ENCODE peak calls at places on chromosomes 3 and 15, in four cellular contexts. Q is H1, U is IMR-90, T is mesendoderm. F is an unnamed sample.

GRCh38 chr3:78139166-78139565 is 1099.3 kb downstream of the ROBO2 start:
- DNase-seq in T (no peak), Q (no peak), U (peak; percentile 84), F (no peak)

GRCh38 chr3:142088522-142088921 is 60.8 kb downstream of the TFDP2 start:
- DNase-seq in T (peak; percentile 50), Q (no peak), U (no peak), F (no peak)

GRCh38 chr3:170903123-170903522 is 5.3 kb downstream of the EIF5A2 start:
- DNase-seq in T (no peak), Q (no peak), U (no peak), F (no peak)

GRCh38 chr15:48514103-48514817 is 131.2 kb downstream of the FBN1 start:
- DNase-seq in Q (no peak), T (peak; percentile 19), U (no peak), F (no peak)

GRCh38 chr15:90619939-90620338 is 90.2 kb downstream of the CRTC3 start:
- DNase-seq in T (no peak), U (no peak), Q (no peak), F (no peak)

GRCh38 chr15:51982013-51982769 is 10.6 kb upstream of the LEO1 start:
- DNase-seq in Q (no peak), U (peak; percentile 82), T (peak; percentile 55), F (no peak)

GRCh38 chr15:80478075-80478474 is 73.9 kb downstream of the ARNT2 start:
- DNase-seq in T (no peak), Q (no peak), U (peak; percentile 73), F (no peak)

GRCh38 chr3:195559723-195560409 is 16.7 kb upstream of the PPP1R2 start:
- DNase-seq in T (peak; percentile 40), U (no peak), Q (no peak), F (no peak)

GRCh38 chr3:171622126-171622525 is 161.9 kb upstream of the TNIK start:
- DNase-seq in U (no peak), Q (no peak), T (no peak), F (no peak)

GRCh38 chr3:172751188-172751571 is 654 bp downstream of the ECT2 start:
- DNase-seq in U (peak; percentile 12), T (peak; percentile 56), Q (no peak), F (no peak)

GRCh38 chr3:50620420-50620819 is 3.5 kb downstream of the MAPKAPK3 start:
- DNase-seq in Q (no peak), T (no peak), U (no peak), F (no peak)

GRCh38 chr3:42247576-42248027 is 18.4 kb downstream of the CCK start:
- DNase-seq in U (peak; percentile 49), Q (no peak), T (peak; percentile 68), F (peak; percentile 65)

GRCh38 chr15:55774113-55774970 is 31.4 kb upstream of the PRTG start:
- DNase-seq in T (peak; percentile 82), Q (no peak), U (peak; percentile 10), F (peak; percentile 79)

GRCh38 chr3:42230860-42231259 is 35.1 kb downstream of the CCK start:
- DNase-seq in T (no peak), Q (no peak), U (no peak), F (no peak)

GRCh38 chr3:30723211-30723610 is 116.8 kb downstream of the TGFBR2 start:
- DNase-seq in U (no peak), T (no peak), Q (no peak), F (no peak)

GRCh38 chr3:122273498-122273897 is 51.5 kb upstream of the CSTA start:
- DNase-seq in T (no peak), U (no peak), Q (no peak), F (no peak)

GRCh38 chr3:9149566-9149965 is 99.9 kb downstream of the SRGAP3 start:
- DNase-seq in T (no peak), Q (no peak), U (no peak), F (no peak)

GRCh38 chr3:50620846-50621245 is 3.9 kb downstream of the MAPKAPK3 start:
- DNase-seq in Q (no peak), U (no peak), T (no peak), F (no peak)

GRCh38 chr3:190696777-190697501 is 165.6 kb downstream of the GMNC start:
- DNase-seq in T (peak; percentile 45), U (peak; percentile 40), Q (no peak), F (no peak)

GRCh38 chr15:67935244-67935643 is 95.4 kb upstream of the RNU6-1 start:
- DNase-seq in T (no peak), U (no peak), Q (no peak), F (no peak)

GRCh38 chr15:51121118-51121517 is 26.4 kb upstream of the TNFAIP8L3 start:
- DNase-seq in U (peak; percentile 98), T (peak; percentile 60), Q (no peak), F (no peak)

GRCh38 chr3:59502806-59503205 is 453.0 kb upstream of the CFAP20DC start:
- DNase-seq in Q (no peak), U (peak; percentile 95), T (no peak), F (no peak)

GRCh38 chr3:113275876-113276580 is 64.7 kb downstream of the BOC start:
- DNase-seq in T (peak; percentile 70), U (peak; percentile 41), Q (no peak), F (peak; percentile 52)

GRCh38 chr15:93298901-93299300 is 209.9 kb upstream of the RGMA start:
- DNase-seq in T (no peak), U (no peak), Q (no peak), F (no peak)

GRCh38 chr3:155244206-155244605 is 49.3 kb downstream of the STRIT1 start:
- DNase-seq in Q (no peak), U (peak; percentile 57), T (no peak), F (no peak)

GRCh38 chr15:40323953-40324937 is 753 bp downstream of the INAFM2 start:
- DNase-seq in T (no peak), U (no peak), Q (no peak), F (no peak)

GRCh38 chr15:88324241-88325065 is 67.9 kb upstream of the NTRK3 start:
- DNase-seq in Q (no peak), T (no peak), U (peak; percentile 6), F (no peak)

GRCh38 chr3:13501056-13501455 is 20.9 kb downstream of the HDAC11 start:
- DNase-seq in U (no peak), T (no peak), Q (no peak), F (no peak)

GRCh38 chr3:46717447-46718231 is at the start of gene PRSS50:
- DNase-seq in Q (no peak), U (no peak), T (peak; percentile 72), F (peak; percentile 80)

GRCh38 chr3:66095295-66096001 is 56.7 kb upstream of the MAGI1 start:
- DNase-seq in Q (no peak), U (peak; percentile 77), T (no peak), F (no peak)

GRCh38 chr3:108297636-108298035 is 1.3 kb downstream of the HHLA2 start:
- DNase-seq in U (no peak), Q (no peak), T (no peak), F (no peak)

GRCh38 chr3:14451844-14452533 is 49.6 kb downstream of the SLC6A6 start:
- DNase-seq in T (peak; percentile 42), Q (no peak), U (peak; percentile 98), F (no peak)

GRCh38 chr3:129121016-129121791 is 400 bp downstream of the RAB43 start:
- DNase-seq in Q (no peak), U (peak; percentile 26), T (peak; percentile 59), F (no peak)

GRCh38 chr3:38308456-38308855 is 26.4 kb downstream of the SLC22A14 start:
- DNase-seq in Q (no peak), T (no peak), U (no peak), F (no peak)

GRCh38 chr3:38311941-38312340 is 29.8 kb downstream of the SLC22A14 start:
- DNase-seq in U (no peak), T (no peak), Q (no peak), F (no peak)

GRCh38 chr3:38311474-38311873 is 29.4 kb downstream of the SLC22A14 start:
- DNase-seq in U (no peak), Q (no peak), T (no peak), F (no peak)

GRCh38 chr3:38307599-38307998 is 25.5 kb downstream of the SLC22A14 start:
- DNase-seq in Q (no peak), U (no peak), T (no peak), F (no peak)

DNA sequence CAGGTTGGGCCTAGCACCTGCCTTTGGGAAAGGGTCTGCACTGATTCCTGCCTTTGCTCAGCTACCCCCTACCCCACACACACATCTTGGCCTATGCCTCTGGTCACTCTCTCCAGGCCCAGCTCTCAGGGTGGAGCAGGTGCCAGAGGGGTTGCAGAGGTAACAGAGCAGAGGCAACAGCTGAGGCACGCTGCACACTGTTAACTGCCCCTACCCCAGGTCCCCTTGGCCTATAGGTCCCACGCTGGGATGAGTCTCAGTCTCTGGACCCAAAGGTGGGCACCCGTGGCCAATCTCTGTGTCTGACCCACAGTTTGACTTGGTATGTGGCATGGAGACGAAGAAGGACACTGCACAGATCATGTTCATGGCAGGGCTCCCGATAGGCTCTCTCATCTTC is 24.8 kb downstream of the SLC22A14 start:
- DNase-seq in U (no peak), Q (no peak), T (no peak), F (no peak)
- H3K4ac ChIP-seq in U (no peak overlapping the region), Q (no peak overlapping the region), T (no peak overlapping the region), F (no peak overlapping the region)

DNA sequence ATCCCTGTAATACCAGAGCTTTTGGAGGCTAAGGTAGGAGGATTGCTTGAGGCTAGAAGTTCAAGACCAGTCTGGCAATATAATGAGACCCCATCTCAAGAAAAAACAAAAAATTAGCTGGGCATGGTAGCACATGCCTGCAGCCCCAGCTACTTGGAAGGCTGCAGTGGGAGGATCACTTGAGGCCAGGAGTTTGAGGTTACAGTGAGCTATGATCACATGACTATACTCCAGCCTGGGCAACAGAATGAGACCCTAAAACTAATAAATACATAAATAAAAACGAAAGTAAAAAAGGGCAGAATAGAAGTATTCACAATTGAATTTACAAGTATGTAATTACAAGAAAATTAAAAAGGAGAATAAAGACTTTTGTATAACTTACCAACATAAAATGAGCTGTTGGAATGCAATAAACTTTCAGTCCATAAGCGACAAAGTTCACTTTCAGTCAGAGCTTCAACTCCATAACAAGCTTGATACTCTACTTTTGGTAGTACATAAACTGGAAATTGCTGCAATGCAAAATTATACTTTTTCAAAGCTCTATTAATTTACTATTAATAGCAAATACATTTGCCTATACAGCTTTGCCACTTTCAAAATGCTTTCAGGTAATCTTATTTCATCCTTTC is 36.8 kb downstream of the ICE2 start:
- DNase-seq in Q (no peak), T (no peak), U (no peak), F (no peak)
- H3K56ac ChIP-seq in Q (no peak overlapping the region), T (no peak overlapping the region), U (no peak overlapping the region), F (no peak overlapping the region)

GRCh38 chr15:58551084-58551763 is 119.4 kb downstream of the LIPC start:
- DNase-seq in T (no peak), Q (no peak), U (no peak), F (no peak)
- H3K4ac ChIP-seq in T (no peak overlapping the region), Q (no peak overlapping the region), U (peak overlapping the region; percentile 87), F (no peak overlapping the region)

GRCh38 chr3:49397470-49397869 is 14.3 kb downstream of the RHOA start:
- DNase-seq in Q (no peak), U (no peak), T (peak; percentile 79), F (no peak)

GRCh38 chr3:49403891-49404290 is 7.9 kb downstream of the RHOA start:
- DNase-seq in U (no peak), Q (no peak), T (no peak), F (no peak)

GRCh38 chr3:49401758-49402157 is 10.0 kb downstream of the RHOA start:
- DNase-seq in U (no peak), Q (no peak), T (no peak), F (no peak)

DNA sequence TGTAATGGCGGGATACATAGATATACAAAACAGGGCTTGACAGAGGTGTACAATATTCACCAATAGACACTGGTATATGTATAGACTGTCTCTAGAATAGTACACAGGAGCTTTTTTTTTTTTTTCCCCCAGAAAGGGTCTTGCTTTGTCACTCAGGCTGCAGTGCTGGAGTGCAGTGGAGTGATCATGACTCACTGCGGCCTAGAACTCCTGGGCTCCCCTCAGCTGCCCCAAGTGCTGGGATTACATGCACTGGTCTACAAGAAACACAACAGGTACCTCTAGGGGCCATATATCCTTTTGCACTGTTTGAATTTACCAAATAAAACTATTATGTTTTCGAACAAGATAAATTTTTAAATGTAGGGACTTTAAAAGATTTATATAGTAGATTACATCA is 12.3 kb downstream of the RHOA start:
- DNase-seq in T (no peak), U (peak; percentile 34), Q (no peak), F (no peak)
- H3K56ac ChIP-seq in T (no peak overlapping the region), U (no peak overlapping the region), Q (no peak overlapping the region), F (no peak overlapping the region)

F was measured in H9.